ENCODE peak calls at places on chromosomes 1 and 21, in four cellular contexts. I, V, B and G are unnamed samples.

GRCh38 chr1:225650198-225650597 is 2.7 kb downstream of the ENAH start:
- DNase-seq in I (no peak), V (no peak), B (no peak), G (no peak)

GRCh38 chr1:24745711-24746582 is 700 bp downstream of the CLIC4 start:
- DNase-seq in I (no peak), V (peak), B (peak), G (peak)

GRCh38 chr1:87981810-87982209 is 653.1 kb downstream of the LMO4 start:
- DNase-seq in I (no peak), V (no peak), B (no peak), G (no peak)

GRCh38 chr1:224340711-224341384 is 10.9 kb upstream of the NVL start:
- DNase-seq in I (no peak), V (peak), B (peak), G (peak)

GRCh38 chr1:239603530-239603929 is 217.2 kb downstream of the CHRM3 start:
- DNase-seq in I (no peak), V (no peak), B (no peak), G (no peak)

GRCh38 chr21:46605759-46606426 is 1.0 kb upstream of the S100B start:
- DNase-seq in I (no peak), V (no peak), B (no peak), G (no peak)

GRCh38 chr1:30906631-30907389 is 1.7 kb downstream of the SDC3 start:
- DNase-seq in I (no peak), V (no peak), B (no peak), G (no peak)

GRCh38 chr1:45244660-45245059 is 38.3 kb upstream of the ZSWIM5 start:
- DNase-seq in I (no peak), V (no peak), B (no peak), G (no peak)

GRCh38 chr1:200899451-200899915 is 4.8 kb downstream of the INAVA start:
- DNase-seq in I (no peak), V (no peak), B (no peak), G (no peak)

GRCh38 chr1:226222686-226223085 is 778 bp upstream of the MIXL1 start:
- DNase-seq in I (no peak), V (no peak), B (no peak), G (no peak)